ENCODE peak calls at places on chromosomes 3 and 15, in four cellular contexts. W is IMR-90, N is mesenchymal stem cell, B is neuronal stem cell. S is an unnamed sample.

GRCh38 chr3:127299276-127299675 is 11.4 kb upstream of the PRR20G start:
- DNase-seq in W (no peak), N (no peak), B (no peak), S (no peak)

GRCh38 chr3:123706871-123707270 is 122.0 kb upstream of the HACD2 start:
- DNase-seq in W (peak; percentile 26), N (no peak), B (no peak), S (no peak)

GRCh38 chr3:29282431-29283296 is 1.8 kb downstream of the RBMS3 start:
- DNase-seq in W (peak; percentile 64), N (peak; percentile 67), B (no peak), S (peak; percentile 66)

GRCh38 chr3:2094941-2095340 is 3.7 kb upstream of the CNTN4 start:
- DNase-seq in W (no peak), N (no peak), B (peak; percentile 54), S (no peak)

GRCh38 chr15:92627014-92627413 is 28.6 kb downstream of the FAM174B start:
- DNase-seq in W (no peak), N (no peak), B (no peak), S (no peak)

GRCh38 chr3:114178770-114179368 is at the start of gene DRD3:
- DNase-seq in W (peak; percentile 44), N (peak; percentile 51), B (peak; percentile 73), S (no peak)

GRCh38 chr3:173711619-173712018 is 314.1 kb downstream of the NLGN1 start:
- DNase-seq in W (no peak), N (no peak), B (no peak), S (peak; percentile 88)

GRCh38 chr15:57085267-57085666 is 166.8 kb downstream of the TCF12 start:
- DNase-seq in W (peak; percentile 30), N (peak; percentile 54), B (no peak), S (no peak)

GRCh38 chr3:130522399-130522798 is 5.4 kb downstream of the COL6A6 start:
- DNase-seq in W (no peak), N (no peak), B (no peak), S (no peak)

GRCh38 chr3:108124337-108125150 is 33.7 kb upstream of the CD47 start:
- DNase-seq in W (no peak), N (no peak), B (no peak), S (peak; percentile 19)

GRCh38 chr3:195258449-195259145 is 12.4 kb downstream of the XXYLT1 start:
- DNase-seq in W (no peak), N (peak; percentile 16), B (no peak), S (no peak)

GRCh38 chr15:78018968-78019644 is 58.4 kb downstream of the TBC1D2B start:
- DNase-seq in W (no peak), N (no peak), B (no peak), S (peak; percentile 15)

GRCh38 chr3:134320749-134321148 is 53.5 kb downstream of the AMOTL2 start:
- DNase-seq in W (no peak), N (no peak), B (no peak), S (peak; percentile 84)

GRCh38 chr3:41234823-41235722 is 35.8 kb downstream of the CTNNB1 start:
- DNase-seq in W (peak; percentile 47), N (no peak), B (no peak), S (no peak)

GRCh38 chr3:49607105-49607591 is 52.9 kb downstream of the BSN start:
- DNase-seq in W (no peak), N (no peak), B (no peak), S (no peak)

GRCh38 chr3:127473244-127474024 is 117.1 kb downstream of the TPRA1 start:
- DNase-seq in W (no peak), N (no peak), B (no peak), S (no peak)

GRCh38 chr3:9247361-9248231 is 1.9 kb downstream of the SRGAP3 start:
- DNase-seq in W (no peak), N (no peak), B (no peak), S (no peak)

GRCh38 chr3:74055064-74055463 is 430.3 kb upstream of the PDZRN3 start:
- DNase-seq in W (no peak), N (no peak), B (no peak), S (no peak)

GRCh38 chr3:190519886-190520285 is 6.0 kb downstream of the IL1RAP start:
- DNase-seq in W (no peak), N (no peak), B (no peak), S (no peak)

DNA sequence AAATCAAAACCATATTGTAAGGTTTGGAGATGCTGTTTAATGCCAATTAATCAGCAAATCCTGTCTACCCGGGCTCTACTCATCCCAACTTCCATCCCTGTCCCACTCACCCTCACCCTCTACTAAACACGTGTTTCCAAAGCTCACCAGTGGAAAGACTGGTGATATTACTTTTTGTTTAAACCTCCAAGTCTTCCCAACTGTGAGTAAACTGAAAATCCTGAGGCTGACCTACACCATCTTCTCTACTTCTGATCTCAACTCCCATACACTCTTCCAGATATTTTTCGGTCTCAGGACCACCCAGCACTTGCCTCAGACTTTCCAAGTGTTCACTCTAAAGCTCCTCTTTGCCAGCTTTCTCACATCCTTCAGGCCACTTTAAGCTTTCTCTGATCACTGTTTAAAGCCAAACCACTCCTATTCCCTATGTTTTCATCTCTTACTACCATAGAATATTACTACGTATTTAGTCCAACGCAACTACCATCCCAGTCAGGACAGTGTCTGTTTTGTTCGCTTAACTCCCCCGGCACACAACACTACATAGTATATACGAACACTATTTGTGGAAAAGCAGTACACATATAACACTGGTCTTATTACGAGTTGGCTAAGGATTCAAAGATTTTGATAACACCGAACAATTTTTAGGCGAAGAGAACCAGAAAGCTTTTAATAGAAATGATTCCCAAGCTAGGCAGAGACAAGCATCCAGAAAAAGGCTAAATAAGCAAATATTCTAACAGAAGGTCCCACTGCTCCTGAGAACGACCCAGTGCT is 684 bp downstream of the RPL4 start:
- DNase-seq in W (no peak), N (peak; percentile 6), B (no peak), S (no peak)
- H3K14ac ChIP-seq in W (peak overlapping the region; percentile 100), N (peak overlapping the region; percentile 86), B (no peak overlapping the region), S (peak overlapping the region; percentile 50)

GRCh38 chr15:75231836-75232235 is 26.3 kb upstream of the GOLGA6C start:
- DNase-seq in W (no peak), N (no peak), B (no peak), S (no peak)
- H4K8ac ChIP-seq in W (no peak overlapping the region), N (no peak overlapping the region), B (no peak overlapping the region), S (no peak overlapping the region)

GRCh38 chr15:101156061-101156460 is 95.8 kb downstream of the CHSY1 start:
- DNase-seq in W (no peak), N (no peak), B (no peak), S (no peak)
- H3K4me2 ChIP-seq in W (no peak overlapping the region), N (peak overlapping the region; percentile 3), B (no peak overlapping the region), S (no peak overlapping the region)

GRCh38 chr3:141077631-141078030 is 26.5 kb downstream of the SPSB4 start:
- DNase-seq in W (no peak), N (no peak), B (no peak), S (no peak)

GRCh38 chr3:141076821-141077571 is 25.8 kb downstream of the SPSB4 start:
- DNase-seq in W (peak; percentile 52), N (peak; percentile 86), B (no peak), S (no peak)

GRCh38 chr3:141078200-141078599 is 27.1 kb downstream of the SPSB4 start:
- DNase-seq in W (no peak), N (no peak), B (no peak), S (no peak)

GRCh38 chr3:141074529-141074928 is 23.4 kb downstream of the SPSB4 start:
- DNase-seq in W (no peak), N (no peak), B (no peak), S (no peak)

GRCh38 chr3:141076026-141076797 is 25.1 kb downstream of the SPSB4 start:
- DNase-seq in W (no peak), N (no peak), B (peak; percentile 75), S (no peak)
- H3K14ac ChIP-seq in W (no peak overlapping the region), N (no peak overlapping the region), B (no peak overlapping the region), S (no peak overlapping the region)

DNA sequence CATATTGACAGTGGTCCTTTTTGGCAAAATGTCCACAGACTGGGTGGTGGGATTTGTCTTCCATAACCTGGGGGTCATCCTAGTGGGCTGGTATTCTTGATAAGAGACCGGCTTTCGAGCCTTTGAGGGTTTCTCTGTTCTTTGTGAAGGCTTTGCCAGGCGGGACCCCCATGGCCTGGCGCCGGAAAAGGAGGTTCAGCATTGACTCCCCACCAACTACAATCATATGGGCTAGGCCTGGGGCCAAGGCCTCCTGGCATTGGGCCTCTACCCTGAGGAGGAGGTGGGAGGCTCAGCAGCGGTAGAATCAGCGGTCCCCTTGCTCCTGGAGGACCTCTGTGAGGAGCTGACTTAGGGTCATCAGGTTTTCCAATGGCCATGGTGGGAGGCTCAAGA is 19.8 kb upstream of the HDAC11 start:
- DNase-seq in W (no peak), N (no peak), B (no peak), S (no peak)
- H4K8ac ChIP-seq in W (no peak overlapping the region), N (no peak overlapping the region), B (no peak overlapping the region), S (no peak overlapping the region)

GRCh38 chr15:34330279-34330678 is 7.3 kb downstream of the SLC12A6 start:
- DNase-seq in W (no peak), N (no peak), B (no peak), S (no peak)
- H3K4me2 ChIP-seq in W (no peak overlapping the region), N (no peak overlapping the region), B (no peak overlapping the region), S (no peak overlapping the region)

GRCh38 chr3:86990171-86990733 is 697 bp downstream of the VGLL3 start:
- DNase-seq in W (peak; percentile 26), N (peak; percentile 38), B (no peak), S (peak; percentile 59)
- H3K14ac ChIP-seq in W (peak overlapping the region; percentile 93), N (no peak overlapping the region), B (peak overlapping the region; percentile 38), S (peak overlapping the region; percentile 40)